ENCODE peak calls at places on chromosomes 16 and 17, in ten cellular contexts. N is AG04449, R is AG08395, J is LNCaP clone FGC, K is mesendoderm, M is RWPE2, I is H9, A is NCI-H510A, X is right lobe of liver, U is stomach. C is an unnamed sample.

GRCh38 chr16:84098939-84099338 is 17.8 kb downstream of the MBTPS1 start:
- DNase-seq in N (no peak), R (no peak), J (no peak), K (no peak), M (no peak), I (no peak), A (no peak), X (no peak), U (no peak), C (no peak)

GRCh38 chr16:53089434-53090270 is 34.9 kb downstream of the CHD9 start:
- DNase-seq in N (no peak), R (no peak), J (no peak), K (peak; percentile 71), M (no peak), I (no peak), A (no peak), X (peak; percentile 90), U (no peak), C (no peak)

GRCh38 chr17:51456942-51457341 is 196.6 kb downstream of the UTP18 start:
- DNase-seq in N (no peak), R (no peak), J (no peak), K (no peak), M (no peak), I (no peak), A (no peak), X (no peak), U (no peak), C (no peak)

GRCh38 chr16:70679653-70680494 is 6.0 kb downstream of the MTSS2 start:
- DNase-seq in N (no peak), R (no peak), J (no peak), K (peak; percentile 61), M (no peak), I (peak; percentile 79), A (no peak), X (no peak), U (no peak), C (no peak)

GRCh38 chr17:79557724-79558572 is 52.9 kb downstream of the RBFOX3 start:
- DNase-seq in N (no peak), R (no peak), J (no peak), K (no peak), M (no peak), I (no peak), A (no peak), X (no peak), U (no peak), C (no peak)

GRCh38 chr16:2469399-2470233 is 1.5 kb upstream of the NTN3 start:
- DNase-seq in N (no peak), R (no peak), J (no peak), K (no peak), M (no peak), I (no peak), A (no peak), X (peak; percentile 43), U (no peak), C (no peak)

GRCh38 chr17:38534498-38534885 is 71.3 kb downstream of the SRCIN1 start:
- DNase-seq in N (no peak), R (no peak), J (no peak), K (no peak), M (no peak), I (no peak), A (no peak), X (no peak), U (no peak), C (no peak)

GRCh38 chr16:17423195-17423594 is 47.6 kb downstream of the XYLT1 start:
- DNase-seq in N (no peak), R (no peak), J (no peak), K (peak; percentile 63), M (no peak), I (peak; percentile 69), A (no peak), X (no peak), U (no peak), C (no peak)

GRCh38 chr17:41785091-41785875 is 1.2 kb downstream of the JUP start:
- DNase-seq in N (no peak), R (no peak), J (no peak), K (peak; percentile 99), M (no peak), I (peak; percentile 97), A (no peak), X (no peak), U (no peak), C (peak; percentile 87)

GRCh38 chr17:40086150-40087044 is 14.0 kb downstream of the NR1D1 start:
- DNase-seq in N (no peak), R (peak; percentile 57), J (no peak), K (peak; percentile 70), M (no peak), I (peak; percentile 82), A (no peak), X (no peak), U (peak; percentile 73), C (no peak)

GRCh38 chr16:1342526-1343427 is 8.9 kb downstream of the TSR3 start:
- DNase-seq in N (no peak), R (peak; percentile 91), J (peak; percentile 95), K (peak; percentile 98), M (peak; percentile 98), I (peak; percentile 99), A (peak; percentile 89), X (peak; percentile 99), U (peak; percentile 98), C (peak; percentile 18)

GRCh38 chr16:29714972-29715371 is 30.8 kb downstream of the C16orf54 start:
- DNase-seq in N (no peak), R (no peak), J (no peak), K (no peak), M (no peak), I (no peak), A (no peak), X (no peak), U (no peak), C (no peak)

GRCh38 chr17:45311762-45312476 is 4.9 kb downstream of the MAP3K14 start:
- DNase-seq in N (no peak), R (no peak), J (no peak), K (peak; percentile 64), M (peak; percentile 90), I (no peak), A (peak; percentile 58), X (peak; percentile 93), U (peak; percentile 82), C (peak; percentile 41)

GRCh38 chr16:58458634-58459343 is 41.2 kb upstream of the NDRG4 start:
- DNase-seq in N (no peak), R (no peak), J (no peak), K (no peak), M (no peak), I (no peak), A (no peak), X (no peak), U (no peak), C (no peak)

C was measured in KG1.